ENCODE peak calls at places on chromosomes 11 and 22, in seven cellular contexts. W is tibial artery; E is hippocampal formation; S is activated CD8-positive, alpha-beta memory T cell treated with anti-CD3 and anti-CD28 coated beads, Interleukin-2, amount 50 U/mL, for 4 hours; L is naive thymus-derived CD4-positive, alpha-beta T cell; D is NCI-H1694; H is nephron progenitor cell. X is an unnamed sample.

GRCh38 chr11:12213920-12214319 is 103.5 kb downstream of the MICAL2 start:
- DNase-seq in S (no peak), L (no peak), H (no peak), E (no peak), D (no peak), W (no peak), X (no peak)

GRCh38 chr11:72391638-72392423 is 42.5 kb downstream of the CLPB start:
- DNase-seq in L (no peak), S (no peak), W (no peak), E (no peak), H (peak), D (no peak), X (no peak)

GRCh38 chr11:69157822-69158231 is 2.1 kb downstream of the SMIM38 start:
- DNase-seq in W (peak), E (no peak), S (no peak), D (no peak), H (no peak), L (no peak), X (no peak)

GRCh38 chr11:14677146-14677545 is 33.5 kb downstream of the PDE3B start:
- DNase-seq in L (no peak), D (no peak), E (no peak), H (no peak), W (no peak), S (no peak), X (no peak)

GRCh38 chr22:43370045-43370444 is 26.9 kb upstream of the SCUBE1 start:
- DNase-seq in S (no peak), L (no peak), H (peak), D (no peak), W (no peak), E (no peak), X (no peak)

GRCh38 chr11:118370774-118371173 is 11.4 kb downstream of the UBE4A start:
- DNase-seq in H (no peak), E (no peak), L (no peak), S (no peak), D (no peak), W (no peak), X (no peak)

GRCh38 chr11:25769287-25769686 is 562.6 kb upstream of the ANO3 start:
- DNase-seq in W (no peak), L (no peak), S (no peak), E (no peak), D (no peak), H (no peak), X (no peak)

GRCh38 chr11:19912206-19913118 is 199.8 kb downstream of the NAV2 start:
- DNase-seq in D (no peak), W (no peak), E (no peak), H (no peak), S (no peak), L (no peak), X (no peak)

GRCh38 chr22:48089601-48090331 is 1327.3 kb downstream of the TBC1D22A start:
- DNase-seq in E (no peak), D (no peak), W (peak), S (no peak), H (peak), L (no peak), X (peak)

GRCh38 chr11:123475478-123475877 is 45.4 kb downstream of the GRAMD1B start:
- DNase-seq in E (no peak), H (peak), L (no peak), S (no peak), W (no peak), D (no peak), X (no peak)

GRCh38 chr22:50737728-50738648 is at the start of gene ACR:
- DNase-seq in D (no peak), S (peak), E (no peak), W (peak), L (no peak), H (no peak), X (no peak)

GRCh38 chr22:28799834-28800307 is 498 bp downstream of the XBP1 start:
- DNase-seq in E (no peak), L (no peak), W (peak), S (no peak), D (no peak), H (peak), X (no peak)

GRCh38 chr22:19172213-19173046 is 6.1 kb downstream of the SLC25A1 start:
- DNase-seq in W (no peak), L (no peak), S (no peak), E (no peak), H (no peak), D (no peak), X (no peak)

GRCh38 chr11:34405079-34405858 is 33.5 kb upstream of the CAT start:
- DNase-seq in S (no peak), L (no peak), H (no peak), W (no peak), E (no peak), D (no peak), X (no peak)

GRCh38 chr11:19957301-19957985 is 202.8 kb downstream of the DBX1 start:
- DNase-seq in W (no peak), E (no peak), L (no peak), H (no peak), S (no peak), D (no peak), X (no peak)

GRCh38 chr11:111762981-111763643 is 3.1 kb downstream of the PPP2R1B start:
- DNase-seq in W (no peak), H (no peak), D (peak), L (no peak), S (no peak), E (peak), X (no peak)

GRCh38 chr22:44957267-44957905 is 52.4 kb downstream of the PHF21B start:
- DNase-seq in W (no peak), D (no peak), S (no peak), H (no peak), L (no peak), E (no peak), X (no peak)

GRCh38 chr22:39568278-39568981 is 2.1 kb upstream of the CACNA1I start:
- DNase-seq in E (no peak), W (no peak), S (no peak), H (no peak), D (no peak), L (no peak), X (no peak)

GRCh38 chr11:27215471-27216267 is 147.3 kb downstream of the CCDC34 start:
- DNase-seq in D (no peak), L (no peak), E (no peak), S (no peak), W (no peak), H (no peak), X (peak)